ENCODE peak calls at places on chromosomes 7 and 10, in five cellular contexts. One of them, this sample, is unnamed.

GRCh38 chr7:87058739-87059524 is 522 bp downstream of the ELAPOR2 start:
- DNase-seq in spleen: no peak
- DNase-seq in H1: peak; percentile 10
- DNase-seq in suprapubic skin: peak; percentile 56
- DNase-seq in K562: peak; percentile 38
- DNase-seq in this sample: no peak

GRCh38 chr7:116588225-116588624 is 63.4 kb downstream of the CAV1 start:
- DNase-seq in H1: no peak
- DNase-seq in suprapubic skin: no peak
- DNase-seq in K562: no peak
- DNase-seq in spleen: peak; percentile 80
- DNase-seq in this sample: no peak

GRCh38 chr7:74199551-74200355 is 10.1 kb upstream of the LAT2 start:
- DNase-seq in H1: no peak
- DNase-seq in K562: no peak
- DNase-seq in suprapubic skin: no peak
- DNase-seq in spleen: no peak
- DNase-seq in this sample: no peak

GRCh38 chr10:47182934-47183725 is 116.9 kb upstream of the GDF10 start:
- DNase-seq in K562: no peak
- DNase-seq in H1: no peak
- DNase-seq in spleen: peak; percentile 51
- DNase-seq in suprapubic skin: no peak
- DNase-seq in this sample: no peak

GRCh38 chr10:93458821-93459257 is 23.3 kb downstream of the MYOF start:
- DNase-seq in H1: no peak
- DNase-seq in suprapubic skin: peak; percentile 89
- DNase-seq in K562: no peak
- DNase-seq in spleen: no peak
- DNase-seq in this sample: no peak

GRCh38 chr7:33643497-33643896 is 261.8 kb upstream of the BMPER start:
- DNase-seq in K562: no peak
- DNase-seq in suprapubic skin: no peak
- DNase-seq in H1: no peak
- DNase-seq in spleen: no peak
- DNase-seq in this sample: no peak

GRCh38 chr10:90394306-90394705 is 463.5 kb downstream of the HTR7 start:
- DNase-seq in suprapubic skin: no peak
- DNase-seq in spleen: no peak
- DNase-seq in H1: no peak
- DNase-seq in K562: no peak
- DNase-seq in this sample: no peak

GRCh38 chr10:119826777-119827176 is 45.9 kb downstream of the MCMBP start:
- DNase-seq in suprapubic skin: no peak
- DNase-seq in spleen: no peak
- DNase-seq in H1: no peak
- DNase-seq in K562: no peak
- DNase-seq in this sample: no peak

GRCh38 chr7:93150200-93150835 is 2.1 kb upstream of the SAMD9L start:
- DNase-seq in spleen: no peak
- DNase-seq in H1: no peak
- DNase-seq in K562: no peak
- DNase-seq in suprapubic skin: no peak
- DNase-seq in this sample: no peak

GRCh38 chr10:17244712-17245365 is 16.8 kb downstream of the VIM start:
- DNase-seq in suprapubic skin: no peak
- DNase-seq in H1: no peak
- DNase-seq in spleen: no peak
- DNase-seq in K562: peak; percentile 17
- DNase-seq in this sample: no peak

GRCh38 chr7:37342170-37342569 is 106.5 kb downstream of the ELMO1 start:
- DNase-seq in spleen: no peak
- DNase-seq in H1: no peak
- DNase-seq in K562: no peak
- DNase-seq in suprapubic skin: no peak
- DNase-seq in this sample: no peak

GRCh38 chr7:89104748-89105685 is 309.5 kb upstream of the TEX47 start:
- DNase-seq in H1: no peak
- DNase-seq in K562: no peak
- DNase-seq in suprapubic skin: no peak
- DNase-seq in spleen: no peak
- DNase-seq in this sample: no peak

GRCh38 chr10:103845983-103846382 is 9.4 kb downstream of the SH3PXD2A start:
- DNase-seq in H1: no peak
- DNase-seq in K562: no peak
- DNase-seq in suprapubic skin: no peak
- DNase-seq in spleen: peak; percentile 87
- DNase-seq in this sample: no peak

GRCh38 chr7:24718977-24719491 is 38.2 kb downstream of the GSDME start:
- DNase-seq in suprapubic skin: no peak
- DNase-seq in spleen: peak; percentile 79
- DNase-seq in H1: no peak
- DNase-seq in K562: no peak
- DNase-seq in this sample: no peak

GRCh38 chr7:111362660-111363059 is 199.6 kb downstream of the IMMP2L start:
- DNase-seq in K562: no peak
- DNase-seq in H1: no peak
- DNase-seq in spleen: no peak
- DNase-seq in suprapubic skin: no peak
- DNase-seq in this sample: no peak

GRCh38 chr10:58512470-58513188 is at the start of gene BICC1:
- DNase-seq in suprapubic skin: peak; percentile 54
- DNase-seq in spleen: peak; percentile 79
- DNase-seq in K562: no peak
- DNase-seq in H1: no peak
- DNase-seq in this sample: no peak

GRCh38 chr7:107230334-107230733 is 61.5 kb downstream of the HBP1 start:
- DNase-seq in suprapubic skin: no peak
- DNase-seq in H1: no peak
- DNase-seq in spleen: no peak
- DNase-seq in K562: no peak
- DNase-seq in this sample: no peak

GRCh38 chr10:16854623-16855022 is 37.4 kb upstream of the RSU1 start:
- DNase-seq in K562: no peak
- DNase-seq in suprapubic skin: no peak
- DNase-seq in spleen: no peak
- DNase-seq in H1: no peak
- DNase-seq in this sample: no peak

GRCh38 chr7:130938661-130939060 is 204.7 kb upstream of the KLF14 start:
- DNase-seq in spleen: no peak
- DNase-seq in suprapubic skin: no peak
- DNase-seq in K562: no peak
- DNase-seq in H1: no peak
- DNase-seq in this sample: no peak

GRCh38 chr7:108358553-108358952 is 97.7 kb downstream of the NRCAM start:
- DNase-seq in suprapubic skin: no peak
- DNase-seq in spleen: no peak
- DNase-seq in H1: peak; percentile 46
- DNase-seq in K562: no peak
- DNase-seq in this sample: no peak

GRCh38 chr7:16411391-16411790 is 9.9 kb downstream of the CRPPA start:
- DNase-seq in H1: no peak
- DNase-seq in spleen: no peak
- DNase-seq in K562: no peak
- DNase-seq in suprapubic skin: no peak
- DNase-seq in this sample: no peak

GRCh38 chr10:4883079-4883739 is 57.2 kb downstream of the AKR1E2 start:
- DNase-seq in suprapubic skin: no peak
- DNase-seq in spleen: no peak
- DNase-seq in K562: peak; percentile 75
- DNase-seq in H1: no peak
- DNase-seq in this sample: no peak

GRCh38 chr7:30470783-30471182 is 7.8 kb downstream of the NOD1 start:
- DNase-seq in suprapubic skin: no peak
- DNase-seq in H1: no peak
- DNase-seq in K562: peak; percentile 33
- DNase-seq in spleen: no peak
- DNase-seq in this sample: no peak

GRCh38 chr7:44541-44896 is 147.9 kb upstream of the FAM20C start:
- DNase-seq in spleen: peak; percentile 35
- DNase-seq in suprapubic skin: peak; percentile 14
- DNase-seq in H1: no peak
- DNase-seq in K562: no peak
- DNase-seq in this sample: no peak

GRCh38 chr7:41699532-41699931 is 3.4 kb downstream of the INHBA start:
- DNase-seq in spleen: no peak
- DNase-seq in K562: no peak
- DNase-seq in H1: no peak
- DNase-seq in suprapubic skin: no peak
- DNase-seq in this sample: no peak

GRCh38 chr7:41698726-41699125 is 4.2 kb downstream of the INHBA start:
- DNase-seq in H1: no peak
- DNase-seq in suprapubic skin: no peak
- DNase-seq in spleen: no peak
- DNase-seq in K562: no peak
- DNase-seq in this sample: no peak

GRCh38 chr7:41696323-41696916 is 6.5 kb downstream of the INHBA start:
- DNase-seq in suprapubic skin: peak; percentile 80
- DNase-seq in K562: peak; percentile 52
- DNase-seq in spleen: peak; percentile 85
- DNase-seq in H1: peak; percentile 72
- DNase-seq in this sample: no peak

GRCh38 chr7:41700044-41700471 is 2.8 kb downstream of the INHBA start:
- DNase-seq in K562: no peak
- DNase-seq in H1: no peak
- DNase-seq in spleen: no peak
- DNase-seq in suprapubic skin: no peak
- DNase-seq in this sample: no peak

DNA sequence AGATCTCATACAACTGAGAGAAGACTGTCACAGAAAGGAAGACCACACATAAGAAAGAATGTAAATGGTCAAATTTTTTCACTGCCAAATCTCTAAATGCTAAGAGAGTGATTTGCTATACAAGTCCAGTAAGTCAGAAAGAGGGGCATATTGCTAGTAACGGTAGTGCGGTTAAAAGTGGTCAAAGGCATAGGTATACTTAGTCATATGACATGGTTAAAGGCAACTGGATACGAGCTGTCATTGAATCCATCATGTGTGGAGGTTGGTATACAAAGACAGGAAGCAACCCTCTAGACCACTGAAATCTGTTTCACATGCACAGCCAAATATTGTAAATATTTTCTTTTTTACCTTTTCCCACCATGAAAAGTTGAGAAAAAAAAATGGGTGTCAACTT is 4.8 kb downstream of the INHBA start:
- DNase-seq in K562: no peak
- DNase-seq in H1: no peak
- DNase-seq in suprapubic skin: no peak
- DNase-seq in spleen: no peak
- DNase-seq in this sample: no peak
- H3K4me3 ChIP-seq in K562: no peak overlapping the region
- H3K4me3 ChIP-seq in H1: no peak overlapping the region
- H3K4me3 ChIP-seq in suprapubic skin: peak overlapping the region; percentile 38
- H3K4me3 ChIP-seq in spleen: no peak overlapping the region
- H3K4me3 ChIP-seq in this sample: no peak overlapping the region

DNA sequence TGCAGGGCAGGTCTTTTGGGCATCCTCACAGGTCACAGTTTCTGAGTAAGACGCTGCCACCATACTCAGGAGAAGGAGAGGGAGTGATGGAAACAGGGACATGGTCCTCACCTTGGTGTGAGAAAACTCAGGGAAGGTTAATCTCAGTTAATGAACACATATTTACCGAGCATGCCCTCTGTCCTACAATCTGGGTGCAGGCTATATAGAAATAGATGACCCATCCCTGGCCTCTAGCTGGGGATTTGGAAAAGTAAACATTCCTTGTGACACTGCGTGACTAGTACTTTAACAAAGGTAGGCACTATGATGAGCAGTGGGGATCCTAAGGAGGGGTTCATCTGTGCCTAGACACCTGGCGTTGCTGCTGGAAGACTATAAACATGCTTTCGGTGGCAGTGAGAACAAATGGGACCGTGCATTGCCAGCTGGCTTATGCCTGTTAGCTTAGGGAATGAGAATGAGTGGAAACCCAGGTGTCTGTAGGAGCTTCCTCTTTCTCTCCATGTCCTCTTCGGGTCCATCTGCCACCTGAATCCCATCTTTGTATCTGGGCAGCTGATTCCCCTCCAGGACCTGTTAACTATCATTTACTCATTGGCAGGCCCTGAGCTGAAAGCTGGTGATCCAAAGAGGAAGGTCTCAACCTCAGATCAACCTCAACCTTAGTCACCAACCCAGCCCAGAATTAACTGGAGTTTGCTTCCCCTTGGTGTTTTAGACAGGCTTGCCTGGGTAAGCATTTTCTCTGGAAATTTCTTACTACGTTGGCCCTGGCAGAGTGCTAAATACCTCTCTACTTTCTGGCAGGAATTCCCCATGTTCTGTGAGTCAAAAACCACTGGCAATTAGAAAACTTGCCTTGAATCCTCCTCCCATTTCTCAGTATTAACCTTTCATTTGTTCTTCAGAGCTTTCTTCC is 789 bp downstream of the MBL2 start:
- DNase-seq in K562: no peak
- DNase-seq in suprapubic skin: no peak
- DNase-seq in H1: no peak
- DNase-seq in spleen: no peak
- DNase-seq in this sample: no peak
- TF ChIP-seq POLR2AphosphoS5 in K562: no peak
- TF ChIP-seq POLR2AphosphoS5 in suprapubic skin: no peak
- TF ChIP-seq POLR2AphosphoS5 in H1: no peak
- TF ChIP-seq POLR2AphosphoS5 in spleen: no peak
- TF ChIP-seq POLR2AphosphoS5 in this sample: no peak

GRCh38 chr10:102740229-102740628 is 3.5 kb upstream of the WBP1L start:
- DNase-seq in K562: no peak
- DNase-seq in spleen: no peak
- DNase-seq in H1: no peak
- DNase-seq in suprapubic skin: no peak
- DNase-seq in this sample: no peak

GRCh38 chr10:102738692-102739121 is 5.0 kb upstream of the WBP1L start:
- DNase-seq in H1: no peak
- DNase-seq in spleen: no peak
- DNase-seq in suprapubic skin: no peak
- DNase-seq in K562: peak; percentile 28
- DNase-seq in this sample: no peak

GRCh38 chr10:102732661-102733060 is 11.1 kb upstream of the WBP1L start:
- DNase-seq in spleen: no peak
- DNase-seq in K562: no peak
- DNase-seq in H1: no peak
- DNase-seq in suprapubic skin: no peak
- DNase-seq in this sample: no peak

GRCh38 chr10:102731222-102731800 is 12.4 kb upstream of the WBP1L start:
- DNase-seq in H1: no peak
- DNase-seq in spleen: no peak
- DNase-seq in K562: no peak
- DNase-seq in suprapubic skin: no peak
- DNase-seq in this sample: no peak

GRCh38 chr10:102735065-102735562 is 8.6 kb upstream of the WBP1L start:
- DNase-seq in spleen: no peak
- DNase-seq in suprapubic skin: no peak
- DNase-seq in K562: peak; percentile 69
- DNase-seq in H1: no peak
- DNase-seq in this sample: no peak
- H3K36me3 ChIP-seq in spleen: no peaks in the 10 kb centered on the region
- H3K36me3 ChIP-seq in suprapubic skin: peaks cover 22% of the 10 kb centered on the region
- H3K36me3 ChIP-seq in K562: peaks cover 43% of the 10 kb centered on the region
- H3K36me3 ChIP-seq in H1: peaks cover 40% of the 10 kb centered on the region
- H3K36me3 ChIP-seq in this sample: no peaks in the 10 kb centered on the region

DNA sequence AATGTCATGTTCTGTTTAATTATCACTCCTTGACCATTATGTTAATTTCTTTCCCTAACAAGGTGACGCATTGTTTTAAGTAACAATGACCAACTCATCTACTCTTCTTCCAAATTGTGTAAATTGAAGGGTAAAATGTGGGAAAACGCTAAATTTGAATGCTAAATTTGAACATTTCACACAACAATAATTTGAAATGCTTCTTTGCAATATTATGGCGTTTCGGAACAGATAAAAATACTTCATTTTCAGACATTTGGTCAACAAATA is 29.2 kb upstream of the KMT2C start:
- DNase-seq in H1: no peak
- DNase-seq in K562: no peak
- DNase-seq in spleen: no peak
- DNase-seq in suprapubic skin: no peak
- DNase-seq in this sample: no peak
- H3K4me3 ChIP-seq in H1: peak overlapping the region; percentile 80
- H3K4me3 ChIP-seq in K562: peak overlapping the region; percentile 99
- H3K4me3 ChIP-seq in spleen: peak overlapping the region; percentile 66
- H3K4me3 ChIP-seq in suprapubic skin: peak overlapping the region; percentile 80
- H3K4me3 ChIP-seq in this sample: peak overlapping the region; percentile 79

This sample was measured in vagina.